ENCODE peak calls at places on chromosomes 13 and 19, in four cellular contexts. F, D, H and M are unnamed samples.
A peak's percentile ranks its signal among the peaks of the same experiment; 100 is the strongest.

GRCh38 chr13:43293986-43294880 is 270.8 kb downstream of the DNAJC15 start:
- DNase-seq in H (peak; percentile 43), F (no peak), D (no peak), M (no peak)

GRCh38 chr19:14411161-14411560 is 8.0 kb downstream of the DDX39A start:
- DNase-seq in H (no peak), D (no peak), F (no peak), M (no peak)

GRCh38 chr19:371501-372160 is 27.0 kb upstream of the MIER2 start:
- DNase-seq in F (no peak), H (no peak), D (no peak), M (no peak)

GRCh38 chr13:52848455-52849190 is at the start of gene PCDH8:
- DNase-seq in D (no peak), H (no peak), F (no peak), M (peak; percentile 65)

GRCh38 chr19:30385666-30386065 is 13.5 kb downstream of the ZNF536 start:
- DNase-seq in H (no peak), F (no peak), D (no peak), M (no peak)

GRCh38 chr13:51125495-51126226 is 14.6 kb upstream of the C13orf42 start:
- DNase-seq in F (peak; percentile 21), H (peak; percentile 54), D (no peak), M (peak; percentile 28)

GRCh38 chr13:95185311-95185710 is 115.9 kb downstream of the ABCC4 start:
- DNase-seq in H (no peak), F (no peak), D (no peak), M (no peak)

GRCh38 chr13:66933994-66934393 is 296.1 kb downstream of the PCDH9 start:
- DNase-seq in H (peak; percentile 90), D (no peak), F (no peak), M (peak; percentile 86)

GRCh38 chr13:36872621-36873020 is 47.4 kb downstream of the SMAD9 start:
- DNase-seq in F (no peak), D (no peak), H (no peak), M (no peak)

DNA sequence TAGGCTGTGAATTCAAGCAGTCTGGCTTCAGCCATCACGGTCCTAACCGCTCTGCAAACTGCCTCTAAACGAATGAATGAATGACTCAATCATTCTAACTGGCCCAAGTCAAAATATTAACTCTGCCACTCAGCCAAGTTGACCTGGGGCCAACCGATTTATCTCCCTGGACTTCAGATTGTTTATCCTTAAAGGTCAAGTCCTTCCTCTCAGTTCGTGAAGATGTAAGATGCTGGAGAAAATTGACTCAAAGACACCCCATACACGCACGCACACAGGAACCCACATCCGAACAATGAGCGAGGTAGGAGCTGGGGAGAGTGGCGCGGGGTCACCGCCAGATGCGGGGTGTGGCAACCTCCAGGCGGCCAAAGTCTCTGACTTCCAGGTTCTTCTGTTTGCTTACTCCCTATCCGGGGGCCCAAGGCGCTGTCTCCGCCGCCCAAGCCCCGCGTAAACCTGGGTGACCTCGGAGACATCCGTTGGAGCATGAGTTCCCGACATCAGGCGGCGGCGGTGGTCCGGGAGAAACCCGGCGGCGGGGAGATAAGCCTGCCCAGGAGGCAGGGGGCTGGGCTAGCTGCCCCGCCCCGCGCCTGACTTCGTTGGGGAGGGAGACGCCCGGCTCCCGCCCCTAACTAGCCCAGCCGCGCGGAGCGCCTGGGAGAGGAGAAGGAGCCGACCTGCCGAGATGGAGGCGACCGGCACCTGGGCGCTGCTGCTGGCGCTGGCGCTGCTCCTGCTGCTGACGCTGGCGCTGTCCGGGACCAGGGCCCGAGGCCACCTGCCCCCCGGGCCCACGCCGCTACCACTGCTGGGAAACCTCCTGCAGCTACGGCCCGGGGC is at the start of gene CYP2S1:
- DNase-seq in H (peak; percentile 22), F (no peak), D (no peak), M (peak; percentile 87)
- H3K4me3 ChIP-seq in H (peak within 1 kb of the TSS; percentile 33), F (peak within 1 kb of the TSS; percentile 48), D (peak within 1 kb of the TSS; percentile 45), M (peak within 1 kb of the TSS; percentile 52)

GRCh38 chr19:7265963-7266362 is 28.3 kb downstream of the INSR start:
- DNase-seq in D (no peak), F (no peak), H (no peak), M (no peak)

GRCh38 chr19:7264858-7265257 is 29.4 kb downstream of the INSR start:
- DNase-seq in D (no peak), F (no peak), H (no peak), M (no peak)

GRCh38 chr19:7268737-7269098 is 25.5 kb downstream of the INSR start:
- DNase-seq in F (no peak), H (no peak), D (no peak), M (no peak)

GRCh38 chr19:7266832-7267231 is 27.4 kb downstream of the INSR start:
- DNase-seq in H (no peak), D (no peak), F (no peak), M (no peak)

DNA sequence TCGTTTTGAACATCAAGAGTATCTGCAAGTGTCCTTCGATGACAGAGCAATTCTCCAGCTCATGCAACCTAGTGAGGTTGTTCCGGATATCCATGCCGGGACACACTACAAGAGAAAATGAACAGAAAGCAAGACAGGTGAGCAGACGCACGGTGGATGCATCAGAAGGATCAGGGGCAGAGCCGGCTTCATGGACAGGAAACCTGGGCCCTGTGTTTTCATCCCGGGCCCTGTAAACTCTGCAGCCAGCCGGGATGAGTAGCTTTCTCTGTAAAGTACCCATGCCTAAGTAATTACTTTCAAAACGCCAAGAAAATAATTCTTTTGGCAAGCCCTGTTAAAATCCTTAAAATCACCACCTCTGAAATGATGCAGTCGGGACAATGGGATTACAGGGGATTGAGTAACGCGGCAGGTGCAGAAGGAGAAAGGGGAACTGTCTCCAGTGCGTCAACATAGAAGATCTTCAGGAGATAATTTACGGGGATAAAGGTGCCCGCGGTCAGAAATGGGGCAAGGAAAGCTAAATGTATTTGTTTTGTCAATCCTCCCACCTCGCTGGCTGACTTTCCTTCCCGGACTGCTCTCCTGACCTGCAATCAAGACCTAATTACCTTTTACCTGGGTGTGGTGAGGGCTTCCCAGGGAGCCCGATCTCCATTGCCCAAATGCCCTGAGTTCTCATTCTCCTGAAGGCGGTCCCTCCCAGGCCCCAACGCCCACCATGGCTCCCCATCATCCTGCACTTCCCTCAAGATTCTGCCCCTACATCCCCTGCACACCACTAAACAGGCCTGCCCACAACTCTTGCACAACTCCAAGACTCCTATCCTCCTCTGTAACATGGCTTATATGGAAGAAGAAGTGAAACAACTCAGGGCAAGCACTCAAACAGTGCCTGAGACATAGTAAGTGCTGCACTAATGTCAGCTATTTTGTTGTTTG is 26.1 kb downstream of the INSR start:
- DNase-seq in H (no peak), F (no peak), D (no peak), M (no peak)
- H3K36me3 ChIP-seq in H (peaks cover 10% of the 10 kb centered on the region), F (peaks cover 40% of the 10 kb centered on the region), D (no peaks in the 10 kb centered on the region), M (peaks cover 6% of the 10 kb centered on the region)

DNA sequence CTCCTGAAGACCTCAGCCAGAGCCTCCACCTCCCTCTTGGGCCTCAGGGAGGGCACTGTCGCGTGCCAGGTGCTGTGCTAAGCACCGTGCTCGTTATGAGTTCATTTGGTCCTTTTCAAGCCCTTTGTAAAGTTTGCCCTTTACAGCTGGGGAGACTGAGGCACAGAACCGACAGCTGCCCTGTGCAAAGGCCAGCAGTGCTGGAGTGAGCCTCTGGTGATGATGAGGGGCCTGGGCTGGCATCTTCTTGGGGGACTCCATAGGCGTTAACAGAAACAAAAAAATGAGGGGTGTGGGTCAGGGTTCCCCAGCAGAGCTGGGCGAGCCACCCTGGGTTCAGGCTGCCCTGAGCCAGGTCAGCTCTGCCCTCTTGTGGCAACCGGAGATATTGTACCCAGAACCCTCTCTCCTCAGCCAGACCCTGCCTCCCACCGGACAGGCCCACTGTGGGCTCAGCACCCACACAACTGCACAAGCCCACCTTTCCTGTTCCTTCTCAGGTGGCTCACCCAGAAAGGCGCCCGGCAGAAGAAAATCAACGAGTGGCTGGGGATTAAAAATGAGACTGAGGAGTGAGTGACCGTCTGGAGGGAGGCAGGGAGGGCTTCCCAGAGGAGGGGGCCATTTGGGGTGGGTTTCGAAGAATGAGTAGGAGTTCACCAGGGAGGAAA is 5.5 kb upstream of the IFI30 start:
- DNase-seq in D (no peak), F (peak; percentile 35), H (peak; percentile 16), M (peak; percentile 33)
- H3K27me3 ChIP-seq in D (no peaks in the 10 kb centered on the region), F (no peaks in the 10 kb centered on the region), H (no peaks in the 10 kb centered on the region), M (no peaks in the 10 kb centered on the region)

GRCh38 chr13:41427700-41428099 is 29.6 kb upstream of the RGCC start:
- DNase-seq in F (no peak), H (no peak), D (no peak), M (no peak)
- H3K4me3 ChIP-seq in F (peak overlapping the region; percentile 56), H (no peak overlapping the region), D (peak overlapping the region; percentile 25), M (peak overlapping the region; percentile 27)

GRCh38 chr19:10667867-10668266 is 13.7 kb downstream of the ILF3 start:
- DNase-seq in F (no peak), H (no peak), D (no peak), M (no peak)

GRCh38 chr19:10669246-10669645 is 15.1 kb downstream of the ILF3 start:
- DNase-seq in H (no peak), F (no peak), D (no peak), M (no peak)

GRCh38 chr19:10670876-10671804 is 17.0 kb downstream of the ILF3 start:
- DNase-seq in D (no peak), H (no peak), F (no peak), M (no peak)

GRCh38 chr19:10672529-10673150 is 18.5 kb downstream of the ILF3 start:
- DNase-seq in F (no peak), H (no peak), D (no peak), M (no peak)

GRCh38 chr19:10670187-10670586 is 16.0 kb downstream of the ILF3 start:
- DNase-seq in H (no peak), D (no peak), F (no peak), M (no peak)
- H3K36me3 ChIP-seq in H (peaks cover 30% of the 10 kb centered on the region), D (peaks cover 5% of the 10 kb centered on the region), F (peaks cover 46% of the 10 kb centered on the region), M (peaks cover 87% of the 10 kb centered on the region)

DNA sequence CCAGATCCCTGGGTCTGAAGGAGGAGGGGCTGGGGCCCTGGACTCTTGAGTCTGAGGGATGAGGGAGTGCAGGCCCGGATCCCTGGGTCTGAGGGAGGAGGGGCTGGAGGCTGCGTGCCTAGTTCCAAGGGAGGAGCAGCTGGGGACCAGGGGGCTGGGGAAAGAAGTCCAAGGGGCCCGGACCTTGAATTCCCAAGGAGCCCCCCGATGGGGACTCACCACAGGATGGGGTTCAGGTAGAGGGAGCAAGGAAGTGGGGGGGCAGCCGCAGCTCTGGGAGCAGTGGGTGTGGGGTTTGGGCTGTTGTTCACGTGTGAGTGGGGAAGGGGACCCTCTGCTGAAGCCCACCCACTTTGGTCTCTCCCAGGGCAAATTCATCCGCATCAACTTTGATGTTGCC is 23.1 kb downstream of the MYH14 start:
- DNase-seq in D (no peak), F (no peak), H (no peak), M (no peak)
- H3K27me3 ChIP-seq in D (no peaks in the 10 kb centered on the region), F (no peaks in the 10 kb centered on the region), H (no peaks in the 10 kb centered on the region), M (peaks cover 23% of the 10 kb centered on the region)